ENCODE peak calls at places on chromosomes 16 and 17, in ten cellular contexts. V, P, I, Z, O, C, H, J, F and S are unnamed samples.

GRCh38 chr17:51046527-51047384 is 73.9 kb downstream of the SPAG9 start:
- DNase-seq in Z (peak), V (no peak), F (no peak), P (peak), O (peak), I (peak), J (no peak), C (no peak), H (peak), S (peak)

GRCh38 chr16:47888142-47888541 is 267.7 kb downstream of the ABCC12 start:
- DNase-seq in H (peak), Z (no peak), P (no peak), C (no peak), J (no peak), V (no peak), I (no peak), O (no peak), F (no peak), S (no peak)

GRCh38 chr17:59024916-59025315 is 81.8 kb downstream of the TRIM37 start:
- DNase-seq in J (no peak), C (no peak), P (no peak), V (no peak), O (no peak), I (no peak), Z (no peak), H (no peak), F (no peak), S (no peak)

GRCh38 chr16:30096862-30097563 is 1.0 kb upstream of the YPEL3 start:
- DNase-seq in V (no peak), Z (no peak), H (no peak), J (no peak), I (no peak), O (no peak), C (no peak), F (no peak), P (peak), S (peak)

GRCh38 chr16:10575506-10576130 is 4.8 kb downstream of the EMP2 start:
- DNase-seq in O (no peak), Z (no peak), P (peak), V (no peak), F (no peak), C (no peak), I (no peak), H (no peak), J (no peak), S (no peak)

GRCh38 chr16:68717684-68718083 is 19.4 kb upstream of the CDH1 start:
- DNase-seq in C (no peak), Z (no peak), V (no peak), P (no peak), I (no peak), O (no peak), F (no peak), H (no peak), J (no peak), S (no peak)

GRCh38 chr16:8517280-8517679 is 73.0 kb downstream of the TMEM114 start:
- DNase-seq in H (no peak), O (no peak), P (no peak), V (no peak), I (no peak), J (no peak), F (no peak), C (no peak), Z (no peak), S (no peak)

GRCh38 chr16:4646773-4647660 is 22.4 kb downstream of the MGRN1 start:
- DNase-seq in Z (no peak), C (no peak), F (no peak), H (no peak), P (no peak), I (no peak), V (no peak), O (no peak), J (no peak), S (no peak)

GRCh38 chr17:58284613-58285421 is 4.1 kb upstream of the MPO start:
- DNase-seq in J (no peak), I (no peak), P (peak), V (no peak), H (no peak), F (no peak), C (no peak), O (no peak), Z (no peak), S (peak)

GRCh38 chr16:78448658-78449327 is 349.3 kb downstream of the WWOX start:
- DNase-seq in H (no peak), P (no peak), J (no peak), C (no peak), F (no peak), V (no peak), O (no peak), I (no peak), Z (no peak), S (no peak)

GRCh38 chr17:55348749-55349354 is 72.8 kb downstream of the MMD start:
- DNase-seq in J (peak), P (peak), O (peak), Z (peak), I (peak), C (peak), V (no peak), F (peak), H (no peak), S (no peak)

GRCh38 chr17:44069974-44070454 is 521 bp upstream of the G6PC3 start:
- DNase-seq in F (no peak), I (no peak), C (no peak), Z (no peak), P (peak), V (no peak), J (no peak), O (no peak), H (no peak), S (no peak)

GRCh38 chr16:53891409-53892139 is 187.6 kb downstream of the FTO start:
- DNase-seq in V (no peak), F (no peak), I (no peak), H (no peak), C (no peak), O (no peak), J (no peak), Z (no peak), P (no peak), S (no peak)

GRCh38 chr17:83070800-83071341 is 8.5 kb upstream of the METRNL start:
- DNase-seq in J (no peak), C (no peak), V (no peak), O (no peak), H (no peak), I (no peak), Z (no peak), P (no peak), F (no peak), S (no peak)

GRCh38 chr17:82407255-82407654 is 10.9 kb upstream of the HEXD start:
- DNase-seq in V (no peak), I (peak), F (no peak), H (no peak), C (no peak), P (peak), O (no peak), J (no peak), Z (no peak), S (no peak)

GRCh38 chr16:88585269-88585668 is 15.1 kb downstream of the ZC3H18 start:
- DNase-seq in F (no peak), J (no peak), P (no peak), H (no peak), C (no peak), I (no peak), V (no peak), O (no peak), Z (no peak), S (peak)

GRCh38 chr16:81266680-81267095 is 28.2 kb downstream of the BCO1 start:
- DNase-seq in J (no peak), O (no peak), F (no peak), P (peak), I (no peak), V (no peak), C (no peak), H (peak), Z (no peak), S (no peak)

GRCh38 chr16:57618306-57619132 is 9.9 kb upstream of the ADGRG1 start:
- DNase-seq in F (no peak), I (no peak), Z (no peak), V (peak), H (no peak), C (no peak), O (peak), J (no peak), P (no peak), S (peak)

GRCh38 chr16:4691666-4692412 is 1.5 kb upstream of the NUDT16L1 start:
- DNase-seq in F (no peak), P (peak), O (no peak), Z (no peak), J (no peak), H (no peak), I (no peak), V (peak), C (no peak), S (peak)

GRCh38 chr16:10126686-10127085 is 55.5 kb downstream of the GRIN2A start:
- DNase-seq in V (no peak), O (no peak), F (no peak), Z (no peak), C (no peak), J (no peak), P (no peak), I (no peak), H (peak), S (no peak)

GRCh38 chr17:9768381-9768934 is 22.9 kb downstream of the DHRS7C start:
- DNase-seq in O (no peak), C (no peak), P (peak), Z (no peak), F (no peak), V (no peak), J (no peak), H (no peak), I (no peak), S (no peak)

GRCh38 chr16:79628501-79628975 is 28.0 kb upstream of the MAF start:
- DNase-seq in I (no peak), Z (no peak), J (no peak), H (peak), C (no peak), V (no peak), F (no peak), O (no peak), P (peak), S (no peak)

GRCh38 chr16:79887541-79888540 is 287.3 kb upstream of the MAF start:
- DNase-seq in I (no peak), H (no peak), C (no peak), V (no peak), J (no peak), Z (no peak), O (no peak), F (no peak), P (no peak), S (no peak)

GRCh38 chr16:88763502-88764053 is 21.4 kb downstream of the PIEZO1 start:
- DNase-seq in H (no peak), Z (no peak), F (no peak), J (no peak), I (no peak), P (no peak), V (no peak), O (peak), C (no peak), S (no peak)

GRCh38 chr16:65619606-65620005 is 497.7 kb upstream of the CDH11 start:
- DNase-seq in Z (no peak), H (no peak), V (no peak), F (no peak), P (no peak), O (no peak), J (no peak), C (no peak), I (no peak), S (no peak)

GRCh38 chr16:80324371-80324770 is 216.4 kb upstream of the DYNLRB2 start:
- DNase-seq in C (no peak), P (no peak), Z (no peak), V (no peak), F (no peak), J (no peak), O (no peak), I (no peak), H (no peak), S (no peak)

GRCh38 chr17:49456172-49456965 is 38.7 kb upstream of the NGFR start:
- DNase-seq in V (no peak), O (no peak), Z (no peak), P (peak), J (no peak), F (no peak), I (no peak), C (no peak), H (peak), S (peak)

GRCh38 chr16:85969159-85969558 is 70.2 kb downstream of the IRF8 start:
- DNase-seq in P (no peak), Z (no peak), V (no peak), I (no peak), C (no peak), H (no peak), O (no peak), F (no peak), J (no peak), S (no peak)

GRCh38 chr17:47862621-47863440 is 11.9 kb upstream of the SP6 start:
- DNase-seq in F (no peak), C (no peak), I (no peak), V (no peak), Z (no peak), H (peak), O (no peak), J (no peak), P (no peak), S (no peak)

GRCh38 chr16:31216552-31217530 is at the start of gene PYDC1:
- DNase-seq in I (peak), Z (no peak), P (no peak), F (no peak), O (no peak), H (no peak), C (no peak), J (no peak), V (no peak), S (peak)

GRCh38 chr16:27923751-27924150 is 139.8 kb downstream of the GSG1L start:
- DNase-seq in J (no peak), Z (no peak), P (no peak), F (no peak), I (no peak), V (no peak), H (no peak), O (no peak), C (no peak), S (no peak)

GRCh38 chr17:43988301-43988700 is 16.1 kb upstream of the NAGS start:
- DNase-seq in I (no peak), J (no peak), C (no peak), O (no peak), Z (no peak), V (no peak), F (no peak), P (no peak), H (no peak), S (no peak)

GRCh38 chr17:33519692-33520091 is 226.6 kb upstream of the ASIC2 start:
- DNase-seq in V (no peak), H (no peak), I (no peak), Z (no peak), J (no peak), O (no peak), P (no peak), C (no peak), F (no peak), S (no peak)

GRCh38 chr16:66516172-66516807 is 33.6 kb downstream of the TK2 start:
- DNase-seq in F (no peak), Z (no peak), C (no peak), V (no peak), I (no peak), O (no peak), J (no peak), P (peak), H (no peak), S (no peak)

GRCh38 chr16:24135624-24136296 is 120.4 kb upstream of the CACNG3 start:
- DNase-seq in V (no peak), I (no peak), F (no peak), H (no peak), O (no peak), J (no peak), C (no peak), Z (no peak), P (no peak), S (no peak)

GRCh38 chr16:81105946-81106345 is 9.8 kb upstream of the GCSH start:
- DNase-seq in V (no peak), Z (no peak), P (no peak), I (no peak), C (no peak), H (no peak), O (no peak), J (no peak), F (no peak), S (no peak)

GRCh38 chr17:1298616-1299015 is 19.2 kb downstream of the TRARG1 start:
- DNase-seq in C (peak), I (no peak), P (no peak), H (no peak), Z (no peak), F (peak), J (no peak), V (no peak), O (no peak), S (no peak)

GRCh38 chr16:73064227-73064995 is 16.5 kb upstream of the ZFHX3 start:
- DNase-seq in P (peak), Z (no peak), V (peak), O (no peak), C (no peak), H (no peak), F (no peak), I (peak), J (no peak), S (peak)

GRCh38 chr16:73066321-73066926 is 18.5 kb upstream of the ZFHX3 start:
- DNase-seq in F (no peak), P (no peak), J (no peak), Z (no peak), I (no peak), H (no peak), O (no peak), V (peak), C (no peak), S (no peak)

GRCh38 chr16:73066927-73067670 is 19.2 kb upstream of the ZFHX3 start:
- DNase-seq in Z (no peak), V (peak), I (no peak), H (no peak), P (no peak), O (no peak), J (no peak), F (no peak), C (no peak), S (no peak)

GRCh38 chr16:73064996-73065349 is 17.0 kb upstream of the ZFHX3 start:
- DNase-seq in V (peak), P (no peak), Z (no peak), O (no peak), J (no peak), F (no peak), H (no peak), I (peak), C (no peak), S (no peak)

DNA sequence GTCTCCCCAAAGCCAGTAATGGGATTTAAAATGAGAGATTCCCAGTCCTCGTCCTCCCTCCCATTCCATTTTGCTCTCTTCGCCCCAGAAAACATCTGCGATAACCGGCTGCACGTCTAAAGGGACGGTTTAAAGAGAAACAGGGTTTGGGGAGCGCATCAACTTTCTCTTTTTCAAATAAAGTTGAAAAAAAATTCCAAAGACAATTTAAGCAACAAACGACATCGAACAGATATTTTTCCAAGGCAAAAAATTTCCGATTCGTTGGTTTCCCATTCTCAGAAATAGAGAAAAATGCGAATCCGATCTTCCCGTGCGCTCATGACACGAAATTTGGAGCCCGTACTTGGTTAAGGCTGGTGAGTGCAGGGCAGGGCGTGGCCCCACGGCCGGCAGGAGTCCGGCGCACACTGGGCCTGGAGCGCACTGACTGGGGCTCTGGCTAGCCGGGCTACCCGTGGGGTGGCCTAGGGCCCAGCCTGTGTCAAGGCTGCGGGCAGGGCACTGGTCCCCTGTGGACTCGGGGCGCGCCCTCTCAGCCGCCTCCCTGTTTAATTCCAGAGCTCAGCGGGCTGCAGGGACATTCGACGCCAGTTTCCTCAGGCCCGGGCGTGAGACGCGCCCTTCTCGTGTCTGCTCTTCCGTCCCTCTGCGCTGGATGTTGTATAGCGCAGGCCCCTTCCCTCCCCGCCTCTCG is 17.8 kb upstream of the ZFHX3 start:
- DNase-seq in P (no peak), V (peak), O (no peak), C (no peak), I (peak), J (no peak), F (no peak), H (no peak), Z (peak), S (peak)
- H3K4me3 ChIP-seq in P (no peak), V (peak), O (no peak), C (no peak), I (peak), J (no peak), F (no peak), H (no peak), Z (peak), S (peak)

DNA sequence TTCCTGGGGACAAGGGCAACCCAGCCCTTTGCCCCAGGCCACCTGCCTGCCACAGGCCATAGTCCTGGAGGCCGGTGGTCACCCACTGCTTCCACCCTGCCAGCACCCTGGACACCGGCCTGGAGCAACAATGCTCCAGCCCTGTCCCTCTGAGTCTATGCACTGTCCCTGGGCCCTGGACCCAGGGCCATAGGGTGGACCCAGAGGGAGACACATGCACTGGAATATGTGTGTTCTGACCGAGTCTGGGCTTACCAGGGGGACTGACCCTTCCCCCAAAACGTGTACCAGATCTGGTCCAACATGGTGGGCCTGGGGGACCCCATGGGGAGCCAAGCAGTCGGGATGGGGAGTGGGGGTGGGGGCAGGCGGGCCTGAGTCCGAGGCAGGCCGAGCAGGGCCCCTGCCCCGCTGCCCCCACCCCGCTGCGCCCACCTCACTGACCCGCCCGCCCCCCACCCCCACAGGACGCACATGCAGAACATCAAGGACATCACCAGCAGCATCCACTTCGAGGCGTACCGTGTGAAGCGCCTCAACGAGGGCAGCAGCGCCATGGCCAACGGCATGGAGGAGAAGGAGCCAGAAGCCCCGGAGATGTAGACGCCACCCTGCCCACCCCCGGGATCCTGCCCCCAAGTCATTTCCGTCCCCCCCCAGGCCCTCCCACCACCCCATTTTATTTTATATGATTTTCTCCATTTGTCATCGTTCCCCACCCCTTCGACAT is 357.5 kb downstream of the SEC14L1 start:
- DNase-seq in J (no peak), H (no peak), Z (peak), I (no peak), V (no peak), P (no peak), F (no peak), O (no peak), C (no peak), S (no peak)
- H3K4me3 ChIP-seq in J (no peak), H (no peak), Z (no peak), I (no peak), V (no peak), P (no peak), F (no peak), O (no peak), C (no peak), S (no peak)

GRCh38 chr16:87492721-87493554 is at the start of gene ZCCHC14:
- DNase-seq in Z (peak), I (peak), H (peak), C (peak), F (peak), P (peak), O (peak), J (peak), V (peak), S (peak)
- H3K4me3 ChIP-seq in Z (peak), I (peak), H (peak), C (peak), F (peak), P (peak), O (peak), J (peak), V (peak), S (peak)

GRCh38 chr17:7132511-7133094 is 18.0 kb upstream of the ASGR2 start:
- DNase-seq in C (peak), Z (no peak), F (peak), P (peak), O (peak), I (no peak), J (peak), H (no peak), V (no peak), S (no peak)
- H3K4me3 ChIP-seq in C (no peak), Z (no peak), F (peak), P (no peak), O (no peak), I (peak), J (no peak), H (no peak), V (peak), S (no peak)

GRCh38 chr17:79010304-79010646 is 711 bp upstream of the CANT1 start:
- DNase-seq in V (peak), F (no peak), H (no peak), Z (no peak), C (no peak), P (no peak), I (peak), O (no peak), J (no peak), S (no peak)
- H3K4me3 ChIP-seq in V (peak), F (peak), H (peak), Z (peak), C (peak), P (no peak), I (peak), O (no peak), J (peak), S (peak)